ENCODE peak calls at places on chromosomes 11 and 22, in five cellular contexts. F is transverse colon, W is prostate gland, Q is lower leg skin, S is adrenal gland. Z is an unnamed sample.

GRCh38 chr11:105903113-105903512 is 118.9 kb downstream of the MSANTD4 start:
- DNase-seq in S (no peak), F (no peak), Q (no peak), W (no peak), Z (no peak)

GRCh38 chr22:35275580-35275979 is 18.3 kb downstream of the HMGXB4 start:
- DNase-seq in S (no peak), Q (no peak), F (no peak), W (no peak), Z (no peak)

GRCh38 chr11:2998073-2998850 is 6.1 kb upstream of the NAP1L4 start:
- DNase-seq in Q (peak; percentile 31), W (peak; percentile 45), F (peak; percentile 42), S (no peak), Z (peak; percentile 89)

GRCh38 chr11:36073411-36074203 is 129.7 kb downstream of the LDLRAD3 start:
- DNase-seq in F (no peak), S (peak; percentile 30), W (no peak), Q (no peak), Z (peak; percentile 35)

GRCh38 chr22:22810471-22810870 is 77.1 kb upstream of the IGLL5 start:
- DNase-seq in F (no peak), W (no peak), S (no peak), Q (no peak), Z (no peak)

GRCh38 chr22:27247691-27248434 is 553.7 kb downstream of the MN1 start:
- DNase-seq in S (peak; percentile 32), Q (no peak), F (no peak), W (no peak), Z (peak; percentile 58)

GRCh38 chr11:116331381-116331780 is 441.4 kb downstream of the BUD13 start:
- DNase-seq in Q (peak; percentile 50), F (no peak), W (no peak), S (no peak), Z (no peak)

GRCh38 chr11:2138436-2139117 is 612 bp downstream of the IGF2 start:
- DNase-seq in F (no peak), Q (no peak), S (no peak), W (no peak), Z (no peak)

GRCh38 chr22:23263651-23264555 is 83.6 kb downstream of the BCR start:
- DNase-seq in W (no peak), Q (no peak), S (peak; percentile 37), F (peak; percentile 22), Z (no peak)

GRCh38 chr11:2088746-2089535 is 50.2 kb downstream of the IGF2 start:
- DNase-seq in S (no peak), F (no peak), W (no peak), Q (peak; percentile 74), Z (no peak)

GRCh38 chr11:20156280-20156875 is 3.9 kb downstream of the DBX1 start:
- DNase-seq in S (no peak), F (peak; percentile 42), Q (no peak), W (no peak), Z (no peak)

GRCh38 chr22:24421428-24421931 is 5.9 kb upstream of the ADORA2A start:
- DNase-seq in W (no peak), F (no peak), S (no peak), Q (no peak), Z (no peak)

GRCh38 chr22:31044262-31044861 is 36.8 kb upstream of the SMTN start:
- DNase-seq in Q (no peak), W (no peak), S (peak; percentile 56), F (peak; percentile 61), Z (peak; percentile 23)

GRCh38 chr11:13207665-13208594 is 69.7 kb upstream of the BMAL1 start:
- DNase-seq in Q (no peak), F (peak; percentile 40), W (no peak), S (peak; percentile 42), Z (no peak)

GRCh38 chr22:25331050-25331449 is 111.6 kb downstream of the CRYBB2 start:
- DNase-seq in S (no peak), F (no peak), W (no peak), Q (no peak), Z (no peak)

GRCh38 chr11:112163875-112164521 is at the start of gene IL18:
- DNase-seq in F (peak; percentile 88), W (no peak), S (peak; percentile 24), Q (peak; percentile 87), Z (peak; percentile 82)

GRCh38 chr22:29837780-29838598 is at the start of gene ASCC2:
- DNase-seq in Q (peak; percentile 100), W (peak; percentile 99), F (peak; percentile 100), S (peak; percentile 99), Z (peak; percentile 100)
- TF ChIP-seq POLR2A in Q (no peak), W (peak; percentile 79), F (peak; percentile 82), S (no peak), Z (peak; percentile 80)

DNA sequence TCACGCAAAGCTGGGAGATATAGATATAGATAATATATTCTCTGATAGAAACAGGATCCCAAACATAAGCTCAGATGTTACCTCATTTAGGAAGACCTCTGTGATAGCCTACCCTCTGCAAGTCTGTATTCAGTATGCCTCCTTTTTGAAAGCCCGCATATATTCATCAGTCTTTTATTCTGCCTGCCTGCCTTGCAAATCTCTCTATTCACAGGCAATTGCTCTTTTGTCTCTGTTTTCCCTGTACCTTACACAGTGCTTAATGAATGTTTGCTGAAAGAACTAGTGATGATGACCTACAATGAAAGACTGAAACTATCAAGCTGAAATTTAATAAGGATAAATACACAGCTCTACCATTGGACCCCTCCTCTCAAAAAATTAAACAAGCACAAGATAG is 18.4 kb downstream of the DEUP1 start:
- DNase-seq in W (no peak), S (no peak), F (no peak), Q (no peak), Z (no peak)
- TF ChIP-seq CTCF in W (no peak), S (no peak), F (no peak), Q (no peak), Z (no peak)

DNA sequence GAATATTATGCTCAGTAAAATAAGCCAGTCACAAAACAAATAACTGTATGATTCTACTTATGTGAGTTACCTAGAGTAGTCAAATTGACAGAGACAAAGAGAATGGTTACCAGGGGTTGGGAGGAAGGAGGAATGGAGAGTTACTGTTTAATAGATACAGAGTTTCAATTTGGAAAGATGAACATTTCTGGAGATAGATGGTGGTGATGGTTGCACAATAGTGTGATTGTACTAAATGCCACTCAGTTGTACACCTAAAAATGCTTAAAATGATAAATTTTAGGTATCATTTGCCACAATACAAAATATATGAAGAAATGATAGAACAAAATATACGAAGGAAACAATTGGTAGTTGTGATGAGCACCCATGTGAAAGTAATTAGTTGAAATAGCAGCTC is 43.4 kb downstream of the PDHX start:
- DNase-seq in S (no peak), W (no peak), F (no peak), Q (no peak), Z (no peak)
- TF ChIP-seq POLR2A in S (no peak), W (no peak), F (no peak), Q (no peak), Z (no peak)

GRCh38 chr11:67195971-67196418 is 70.3 kb upstream of the GRK2 start:
- DNase-seq in Q (no peak), F (peak; percentile 10), W (no peak), S (no peak), Z (no peak)
- TF ChIP-seq CTCF in Q (no peak), F (no peak), W (no peak), S (no peak), Z (no peak)

GRCh38 chr11:110379261-110379660 is 50.5 kb upstream of the FDX1 start:
- DNase-seq in F (no peak), S (no peak), Q (no peak), W (no peak), Z (no peak)

GRCh38 chr11:110376711-110377324 is 52.9 kb upstream of the FDX1 start:
- DNase-seq in Q (peak; percentile 89), F (peak; percentile 68), S (peak; percentile 84), W (peak; percentile 70), Z (peak; percentile 93)

GRCh38 chr11:110373061-110373702 is 56.6 kb upstream of the FDX1 start:
- DNase-seq in S (peak; percentile 53), F (no peak), Q (no peak), W (no peak), Z (no peak)

GRCh38 chr11:110377451-110377850 is 52.3 kb upstream of the FDX1 start:
- DNase-seq in Q (no peak), S (peak; percentile 34), F (no peak), W (no peak), Z (no peak)

DNA sequence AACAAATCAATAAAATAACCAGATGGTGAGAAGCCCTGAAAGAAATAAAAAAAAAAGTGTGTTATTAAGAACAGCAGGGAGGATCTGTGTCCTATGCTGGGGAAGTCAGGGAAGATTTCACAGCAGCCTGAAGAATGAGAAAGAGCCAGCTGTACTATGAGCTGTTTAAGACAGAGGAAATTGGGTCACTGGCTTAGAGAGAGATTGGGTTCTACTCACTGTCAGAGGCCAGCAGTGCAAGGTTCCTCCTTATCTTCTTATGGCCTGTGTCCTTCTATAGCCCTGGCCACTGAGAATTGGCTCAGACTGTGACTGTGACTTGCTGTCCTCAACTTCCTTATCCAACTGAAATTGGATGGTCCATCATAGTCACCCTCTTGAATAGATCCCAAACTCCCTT is 54.8 kb upstream of the FDX1 start:
- DNase-seq in W (no peak), F (no peak), S (peak; percentile 71), Q (no peak), Z (no peak)
- TF ChIP-seq POLR2A in W (no peak), F (no peak), S (no peak), Q (no peak), Z (no peak)

GRCh38 chr11:27119396-27119795 is 78.8 kb downstream of the BBOX1 start:
- DNase-seq in F (no peak), W (no peak), S (no peak), Q (no peak), Z (no peak)

GRCh38 chr11:27120211-27120610 is 79.6 kb downstream of the BBOX1 start:
- DNase-seq in S (no peak), Q (no peak), F (no peak), W (no peak), Z (no peak)

DNA sequence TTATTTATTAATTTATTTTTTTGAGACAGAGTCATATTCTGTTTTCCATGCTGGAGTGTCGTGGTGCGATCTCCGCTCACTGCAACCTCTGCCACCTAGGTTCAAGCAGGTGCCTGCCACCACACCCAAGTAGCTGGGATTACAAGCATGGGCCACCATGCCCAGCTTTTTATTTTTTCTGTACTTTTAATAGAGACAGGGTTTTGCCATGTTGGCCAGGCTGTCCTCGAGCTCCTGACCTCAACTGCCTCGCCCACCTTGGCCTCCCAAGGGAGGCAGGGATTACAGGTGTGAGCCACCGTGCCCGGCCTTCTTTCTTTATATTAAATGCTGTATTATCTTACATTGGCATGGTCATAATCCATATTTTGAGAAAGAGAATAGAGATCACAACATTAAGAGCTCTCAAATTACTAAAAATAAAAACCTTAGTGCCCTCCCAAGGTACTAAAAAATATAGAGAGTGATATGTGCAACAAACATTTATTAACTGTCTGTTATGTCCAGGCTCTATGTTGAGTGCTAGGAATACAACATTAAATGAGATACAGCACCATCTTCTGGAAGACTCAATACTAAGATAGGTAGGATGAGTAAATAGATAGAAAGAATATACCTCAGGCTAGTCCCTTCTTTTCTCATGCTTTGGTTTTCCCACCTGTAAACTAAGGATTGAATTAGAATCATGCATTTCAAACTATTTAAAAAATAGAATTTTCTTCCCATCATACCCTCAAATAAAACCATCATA is 84.1 kb downstream of the BBOX1 start:
- DNase-seq in W (no peak), F (no peak), S (no peak), Q (no peak), Z (no peak)
- TF ChIP-seq CTCF in W (no peak), F (no peak), S (peak; percentile 16), Q (no peak), Z (peak; percentile 7)

Z was measured in body of pancreas.